ENCODE peak calls at places on chromosomes 13 and 19, in eight cellular contexts. N, Z, L, H, K, W, V and C are unnamed samples.

GRCh38 chr13:79246575-79246949 is 159.5 kb downstream of the RBM26 start:
- DNase-seq in L (no peak), K (no peak), W (no peak), Z (no peak), H (no peak), V (no peak), N (no peak), C (no peak)

GRCh38 chr19:43847884-43848283 is 20.8 kb downstream of the ZNF283 start:
- DNase-seq in L (no peak), H (no peak), K (no peak), W (no peak), V (no peak), Z (no peak), N (no peak), C (no peak)

GRCh38 chr19:29216021-29216420 is 3.1 kb upstream of the UQCRFS1 start:
- DNase-seq in H (no peak), V (no peak), K (no peak), W (no peak), Z (no peak), N (no peak), L (no peak), C (no peak)

GRCh38 chr13:21326155-21327030 is 132.7 kb downstream of the ZDHHC20 start:
- DNase-seq in L (no peak), H (no peak), K (peak), Z (no peak), V (no peak), W (peak), N (peak), C (peak)

GRCh38 chr19:52533901-52534300 is 6.4 kb downstream of the ZNF808 start:
- DNase-seq in Z (no peak), V (no peak), K (no peak), N (no peak), H (no peak), W (no peak), L (no peak), C (no peak)

GRCh38 chr13:108225440-108225839 is 7.2 kb downstream of the ABHD13 start:
- DNase-seq in L (no peak), K (no peak), N (no peak), H (no peak), W (no peak), Z (no peak), V (no peak), C (no peak)

GRCh38 chr13:96552523-96552922 is 441.8 kb downstream of the OXGR1 start:
- DNase-seq in V (no peak), N (no peak), H (no peak), K (no peak), Z (no peak), L (no peak), W (no peak), C (no peak)

GRCh38 chr13:40562975-40563349 is 103.5 kb downstream of the FOXO1 start:
- DNase-seq in N (no peak), V (no peak), W (no peak), Z (no peak), H (no peak), K (peak), L (no peak), C (no peak)

GRCh38 chr13:42367836-42368235 is 95.9 kb downstream of the AKAP11 start:
- DNase-seq in V (no peak), N (no peak), L (no peak), K (no peak), H (no peak), W (no peak), Z (no peak), C (no peak)

GRCh38 chr13:67643656-67644055 is 413.5 kb upstream of the PCDH9 start:
- DNase-seq in Z (no peak), W (no peak), N (no peak), H (no peak), L (no peak), V (no peak), K (no peak), C (no peak)

GRCh38 chr19:29881386-29881785 is 60.7 kb upstream of the URI1 start:
- DNase-seq in V (no peak), Z (no peak), K (peak), W (peak), N (no peak), H (no peak), L (no peak), C (no peak)

GRCh38 chr19:2290441-2291184 is 8.6 kb upstream of the PEAK3 start:
- DNase-seq in N (no peak), K (no peak), W (no peak), V (no peak), H (no peak), Z (no peak), L (no peak), C (no peak)

GRCh38 chr19:14167594-14168138 is 31.3 kb upstream of the ASF1B start:
- DNase-seq in V (no peak), K (no peak), L (no peak), Z (no peak), N (no peak), W (no peak), H (no peak), C (peak)

GRCh38 chr13:110239280-110240120 is 67.5 kb downstream of the COL4A1 start:
- DNase-seq in H (no peak), N (no peak), L (no peak), Z (no peak), V (no peak), W (peak), K (no peak), C (no peak)

GRCh38 chr19:55939206-55939605 is 7.1 kb upstream of the NLRP13 start:
- DNase-seq in N (no peak), Z (no peak), V (no peak), K (no peak), H (no peak), L (no peak), W (no peak), C (no peak)

GRCh38 chr19:50723069-50723468 is at the start of gene CLEC11A:
- DNase-seq in W (peak), L (no peak), V (peak), K (no peak), H (no peak), Z (no peak), N (peak), C (no peak)

GRCh38 chr19:16416996-16417395 is 54.8 kb downstream of the EPS15L1 start:
- DNase-seq in L (no peak), W (no peak), Z (no peak), K (no peak), V (no peak), N (no peak), H (no peak), C (no peak)

GRCh38 chr19:56189785-56190184 is 7.8 kb downstream of the ZSCAN5B start:
- DNase-seq in W (no peak), N (no peak), K (no peak), Z (no peak), V (no peak), L (no peak), H (no peak), C (no peak)

GRCh38 chr19:29372461-29372860 is 153.3 kb upstream of the VSTM2B start:
- DNase-seq in L (no peak), Z (no peak), K (no peak), N (no peak), H (no peak), W (no peak), V (no peak), C (no peak)

GRCh38 chr13:32881074-32881791 is 135.0 kb upstream of the KL start:
- DNase-seq in V (no peak), K (peak), Z (no peak), H (no peak), W (peak), L (no peak), N (no peak), C (no peak)

GRCh38 chr13:40920826-40921225 is 98.3 kb downstream of the ELF1 start:
- DNase-seq in W (peak), H (no peak), Z (no peak), V (no peak), N (no peak), L (no peak), K (no peak), C (no peak)

GRCh38 chr19:46571495-46571894 is 29.6 kb upstream of the CALM3 start:
- DNase-seq in L (no peak), H (peak), W (peak), V (no peak), K (peak), N (no peak), Z (no peak), C (no peak)

GRCh38 chr13:97223711-97224461 is 1.8 kb downstream of the MBNL2 start:
- DNase-seq in W (peak), N (peak), H (no peak), L (no peak), Z (no peak), V (peak), K (peak), C (no peak)

GRCh38 chr13:28479005-28479404 is 15.9 kb downstream of the FLT1 start:
- DNase-seq in K (no peak), H (no peak), W (no peak), N (no peak), Z (no peak), L (no peak), V (no peak), C (no peak)

GRCh38 chr19:1833540-1833939 is 14.7 kb downstream of the REXO1 start:
- DNase-seq in Z (no peak), W (no peak), H (no peak), L (no peak), K (no peak), V (no peak), N (no peak), C (no peak)

GRCh38 chr19:46423194-46423593 is 5.5 kb downstream of the PNMA8C start:
- DNase-seq in H (no peak), N (no peak), Z (no peak), W (no peak), L (no peak), V (no peak), K (no peak), C (no peak)

GRCh38 chr13:83352391-83352790 is 529.9 kb downstream of the SLITRK1 start:
- DNase-seq in W (no peak), L (no peak), K (no peak), V (no peak), Z (no peak), N (no peak), H (no peak), C (no peak)

GRCh38 chr13:110630566-110631119 is 15.3 kb downstream of the NAXD start:
- DNase-seq in W (no peak), N (no peak), V (no peak), H (no peak), Z (no peak), L (no peak), K (no peak), C (no peak)

GRCh38 chr13:95858286-95859075 is 181.5 kb downstream of the DNAJC3 start:
- DNase-seq in Z (no peak), W (peak), H (no peak), N (no peak), K (no peak), V (no peak), L (no peak), C (no peak)

GRCh38 chr13:27006519-27007161 is 165.0 kb downstream of the USP12 start:
- DNase-seq in V (no peak), K (no peak), W (peak), N (no peak), H (no peak), Z (no peak), L (no peak), C (no peak)

GRCh38 chr19:3319643-3320353 is 46.6 kb upstream of the NFIC start:
- DNase-seq in H (no peak), K (peak), N (no peak), Z (no peak), V (no peak), L (no peak), W (peak), C (no peak)

GRCh38 chr13:66835040-66835628 is 395.0 kb downstream of the PCDH9 start:
- DNase-seq in W (peak), V (no peak), L (no peak), N (no peak), H (no peak), K (no peak), Z (no peak), C (no peak)

GRCh38 chr19:10110972-10111317 is 548 bp upstream of the P2RY11 start:
- DNase-seq in Z (no peak), V (no peak), L (no peak), H (no peak), K (no peak), N (no peak), W (no peak), C (no peak)

GRCh38 chr13:28043224-28043623 is 54.7 kb upstream of the URAD start:
- DNase-seq in Z (no peak), V (no peak), K (no peak), W (no peak), L (no peak), N (no peak), H (no peak), C (no peak)

GRCh38 chr13:46641274-46642081 is 88.5 kb downstream of the LRCH1 start:
- DNase-seq in Z (no peak), V (no peak), K (no peak), H (no peak), W (no peak), N (no peak), L (no peak), C (no peak)

GRCh38 chr13:50124536-50125305 is 109.5 kb downstream of the KCNRG start:
- DNase-seq in V (no peak), H (peak), W (peak), K (peak), Z (peak), L (peak), N (no peak), C (peak)

GRCh38 chr19:16328824-16329482 is 4.3 kb downstream of the KLF2 start:
- DNase-seq in K (peak), Z (peak), N (no peak), H (no peak), L (no peak), W (no peak), V (no peak), C (peak)

GRCh38 chr19:48896191-48896720 is 2.3 kb downstream of the TULP2 start:
- DNase-seq in W (peak), Z (no peak), H (no peak), V (no peak), L (no peak), K (no peak), N (no peak), C (no peak)